ENCODE peak calls at places on chromosomes 1 and 21, in six cellular contexts. M, P, C, Z, O and U are unnamed samples.

GRCh38 chr21:32535616-32536015 is 49.7 kb downstream of the TCP10L start:
- DNase-seq in C (no peak), O (no peak), P (no peak), Z (no peak), M (no peak), U (no peak)

GRCh38 chr1:90745972-90746371 is 28.9 kb upstream of the BARHL2 start:
- DNase-seq in C (no peak), P (no peak), Z (no peak), M (no peak), O (no peak), U (no peak)

GRCh38 chr1:213376862-213377372 is 325.9 kb downstream of the RPS6KC1 start:
- DNase-seq in P (no peak), C (no peak), M (no peak), Z (no peak), O (no peak), U (no peak)

GRCh38 chr1:78419309-78419708 is 71.5 kb upstream of the PTGFR start:
- DNase-seq in M (no peak), Z (peak), P (no peak), O (peak), C (no peak), U (no peak)

GRCh38 chr1:4768553-4768952 is 114.1 kb downstream of the AJAP1 start:
- DNase-seq in Z (no peak), O (no peak), M (no peak), P (no peak), C (no peak), U (no peak)

GRCh38 chr1:6460349-6461236 is 5.4 kb downstream of the TNFRSF25 start:
- DNase-seq in P (no peak), Z (no peak), C (no peak), O (no peak), M (no peak), U (no peak)

GRCh38 chr1:19436716-19437476 is 48.4 kb downstream of the CAPZB start:
- DNase-seq in C (peak), M (peak), Z (no peak), O (no peak), P (peak), U (no peak)

GRCh38 chr1:7209340-7209739 is 424.1 kb downstream of the CAMTA1 start:
- DNase-seq in Z (no peak), P (no peak), C (no peak), M (no peak), O (no peak), U (no peak)

GRCh38 chr1:212225416-212225815 is 59.8 kb upstream of the PPP2R5A start:
- DNase-seq in P (no peak), O (no peak), C (no peak), Z (no peak), M (no peak), U (no peak)

GRCh38 chr1:21517660-21518480 is 8.6 kb downstream of the ALPL start:
- DNase-seq in P (no peak), Z (no peak), C (no peak), M (no peak), O (no peak), U (no peak)

GRCh38 chr1:5093042-5093441 is 438.6 kb downstream of the AJAP1 start:
- DNase-seq in M (no peak), C (no peak), O (no peak), Z (no peak), P (no peak), U (no peak)

GRCh38 chr1:18429654-18430053 is 51.1 kb upstream of the KLHDC7A start:
- DNase-seq in M (no peak), P (no peak), Z (no peak), C (no peak), O (no peak), U (no peak)

GRCh38 chr1:103109291-103109920 is 1.1 kb upstream of the COL11A1 start:
- DNase-seq in Z (no peak), O (no peak), P (no peak), C (no peak), M (no peak), U (peak)

GRCh38 chr1:26225033-26225831 is 8.8 kb upstream of the CEP85 start:
- DNase-seq in M (peak), P (no peak), O (no peak), C (peak), Z (no peak), U (no peak)

GRCh38 chr1:115669002-115669673 is 27.4 kb downstream of the VANGL1 start:
- DNase-seq in Z (no peak), P (peak), M (peak), O (no peak), C (no peak), U (no peak)

GRCh38 chr1:240613353-240614142 is 1.6 kb upstream of the GREM2 start:
- DNase-seq in Z (no peak), C (no peak), O (no peak), P (peak), M (no peak), U (no peak)

GRCh38 chr1:78839704-78840277 is 166.7 kb downstream of the ADGRL4 start:
- DNase-seq in Z (no peak), O (no peak), M (peak), P (peak), C (no peak), U (no peak)

GRCh38 chr21:31905444-31906400 is 32.9 kb downstream of the HUNK start:
- DNase-seq in Z (no peak), P (no peak), M (no peak), O (no peak), C (no peak), U (no peak)

GRCh38 chr1:172252296-172252695 is 168.2 kb upstream of the C1orf105 start:
- DNase-seq in C (no peak), Z (no peak), O (no peak), M (peak), P (no peak), U (no peak)

GRCh38 chr1:19007491-19008441 is 51.3 kb upstream of the IFFO2 start:
- DNase-seq in M (no peak), Z (no peak), O (no peak), C (no peak), P (no peak), U (no peak)

GRCh38 chr1:168903237-168903830 is 174.3 kb upstream of the DPT start:
- DNase-seq in M (no peak), O (no peak), C (no peak), Z (no peak), P (no peak), U (no peak)

GRCh38 chr1:65457868-65458267 is 37.4 kb downstream of the LEPR start:
- DNase-seq in M (no peak), P (no peak), O (no peak), Z (no peak), C (no peak), U (no peak)

GRCh38 chr1:30596470-30596869 is 126.9 kb downstream of the MATN1 start:
- DNase-seq in C (no peak), Z (no peak), O (no peak), M (no peak), P (no peak), U (no peak)

GRCh38 chr1:20209471-20209870 is 23.2 kb upstream of the PLA2G2C start:
- DNase-seq in Z (no peak), M (no peak), O (no peak), P (no peak), C (no peak), U (no peak)

GRCh38 chr1:201707027-201707426 is 121.9 kb upstream of the IPO9 start:
- DNase-seq in O (no peak), Z (no peak), C (no peak), P (no peak), M (no peak), U (no peak)

GRCh38 chr1:36966242-36966641 is 68.1 kb downstream of the GRIK3 start:
- DNase-seq in P (peak), M (peak), Z (no peak), O (no peak), C (no peak), U (no peak)

GRCh38 chr1:182441719-182442118 is 8.2 kb upstream of the RGSL1 start:
- DNase-seq in C (no peak), O (no peak), P (no peak), M (no peak), Z (no peak), U (no peak)

GRCh38 chr1:11030865-11031264 is 16.2 kb downstream of the MASP2 start:
- DNase-seq in P (no peak), O (no peak), C (no peak), M (no peak), Z (no peak), U (no peak)

GRCh38 chr1:152801333-152801732 is 4.8 kb downstream of the LCE1D start:
- DNase-seq in Z (no peak), M (no peak), C (no peak), P (no peak), O (no peak), U (no peak)

GRCh38 chr1:91783423-91784162 is 102.4 kb downstream of the TGFBR3 start:
- DNase-seq in P (no peak), M (no peak), C (no peak), Z (no peak), O (no peak), U (no peak)

GRCh38 chr1:17732475-17732874 is 22.7 kb upstream of the ACTL8 start:
- DNase-seq in O (no peak), P (no peak), Z (no peak), M (peak), C (no peak), U (no peak)

GRCh38 chr1:15432327-15432726 is 5.9 kb upstream of the CTRC start:
- DNase-seq in C (no peak), M (no peak), Z (no peak), P (no peak), O (no peak), U (peak)

GRCh38 chr1:219227731-219228419 is 54.2 kb downstream of the LYPLAL1 start:
- DNase-seq in O (no peak), P (peak), M (no peak), C (no peak), Z (no peak), U (no peak)

GRCh38 chr21:46393941-46394818 is 64.5 kb upstream of the DIP2A start:
- DNase-seq in P (no peak), Z (no peak), M (no peak), C (no peak), O (no peak), U (no peak)

GRCh38 chr21:17802568-17802967 is 16.6 kb downstream of the C21orf91 start:
- DNase-seq in O (no peak), Z (no peak), P (no peak), C (no peak), M (peak), U (no peak)

DNA sequence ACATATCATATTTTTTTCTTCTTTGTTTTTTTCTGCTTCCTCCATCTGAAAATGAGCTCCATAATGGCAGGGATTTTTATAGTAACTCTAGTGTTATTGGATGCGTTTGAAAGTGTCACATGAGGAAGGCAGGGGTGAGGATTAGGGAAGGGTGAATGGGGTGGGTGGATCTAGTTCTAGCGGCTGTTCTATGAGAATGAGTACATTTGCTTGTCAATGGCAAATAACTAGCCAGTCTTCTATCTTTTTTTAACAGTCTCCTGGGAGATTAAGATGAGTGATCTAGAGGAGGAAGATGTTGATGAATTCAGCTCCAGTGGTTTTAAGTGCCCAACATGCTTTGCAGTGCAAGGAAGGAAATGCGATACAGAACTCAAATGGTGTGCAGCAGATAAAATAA is 5.8 kb downstream of the OR14I1 start:
- DNase-seq in M (no peak), Z (no peak), P (peak), O (no peak), C (no peak), U (no peak)
- TF ChIP-seq CTCF in M (no peak), Z (no peak), P (no peak), O (no peak), C (no peak), U (no peak)

GRCh38 chr21:39388038-39388810 is 39.3 kb upstream of the HMGN1 start:
- DNase-seq in C (peak), P (peak), O (no peak), Z (peak), M (peak), U (peak)

GRCh38 chr21:39387461-39388037 is 38.7 kb upstream of the HMGN1 start:
- DNase-seq in Z (peak), M (peak), P (peak), O (no peak), C (peak), U (peak)

GRCh38 chr21:39385299-39386145 is 36.6 kb upstream of the HMGN1 start:
- DNase-seq in C (peak), M (peak), P (peak), Z (peak), O (no peak), U (peak)

GRCh38 chr21:39386194-39386593 is 37.3 kb upstream of the HMGN1 start:
- DNase-seq in Z (no peak), P (peak), O (no peak), M (no peak), C (no peak), U (no peak)

DNA sequence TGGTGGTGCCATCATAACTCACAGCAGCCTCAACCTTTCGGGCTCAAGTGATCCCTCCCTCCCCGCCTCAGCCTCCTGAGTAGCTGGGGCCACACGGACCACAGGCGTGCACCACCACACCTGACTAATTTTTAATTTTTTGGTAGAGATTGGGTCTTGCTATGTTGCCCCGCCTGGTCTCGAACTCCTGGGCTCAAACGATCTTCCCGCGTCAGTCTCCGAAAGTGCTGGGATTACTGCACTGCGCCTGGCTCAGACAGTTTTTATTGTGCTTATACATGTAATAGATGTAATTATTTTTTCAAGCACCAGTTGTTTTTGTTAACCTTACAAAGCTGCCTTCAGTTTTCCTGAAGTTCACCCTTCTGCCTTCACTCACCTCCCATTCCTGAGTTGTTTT is 38.0 kb upstream of the HMGN1 start:
- DNase-seq in C (no peak), O (no peak), M (no peak), P (no peak), Z (no peak), U (no peak)
- H3K4me3 ChIP-seq in C (peak), O (no peak), M (no peak), P (peak), Z (no peak), U (no peak)

DNA sequence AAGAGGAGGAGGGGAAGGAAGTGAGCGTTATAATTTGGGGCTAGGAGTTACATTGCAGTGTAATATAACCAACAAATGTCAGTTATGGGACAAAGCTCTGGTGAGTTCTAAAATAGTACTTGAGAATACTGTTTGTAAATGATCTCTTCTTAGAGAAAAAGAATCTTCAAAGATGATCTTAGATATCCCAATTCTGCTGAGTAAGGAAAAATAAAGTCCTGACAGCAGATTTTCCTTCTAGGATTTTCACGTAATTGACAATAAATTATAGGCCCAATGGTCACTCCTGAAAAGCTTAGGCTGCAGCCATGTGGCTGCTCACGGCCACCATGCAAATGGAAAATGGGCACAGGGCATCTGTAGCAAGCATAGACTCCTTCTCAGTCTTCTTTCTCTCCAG is 241.6 kb downstream of the SIPA1L2 start:
- DNase-seq in C (no peak), M (no peak), O (no peak), P (no peak), Z (no peak), U (no peak)
- TF ChIP-seq CTCF in C (no peak), M (no peak), O (no peak), P (no peak), Z (no peak), U (no peak)

DNA sequence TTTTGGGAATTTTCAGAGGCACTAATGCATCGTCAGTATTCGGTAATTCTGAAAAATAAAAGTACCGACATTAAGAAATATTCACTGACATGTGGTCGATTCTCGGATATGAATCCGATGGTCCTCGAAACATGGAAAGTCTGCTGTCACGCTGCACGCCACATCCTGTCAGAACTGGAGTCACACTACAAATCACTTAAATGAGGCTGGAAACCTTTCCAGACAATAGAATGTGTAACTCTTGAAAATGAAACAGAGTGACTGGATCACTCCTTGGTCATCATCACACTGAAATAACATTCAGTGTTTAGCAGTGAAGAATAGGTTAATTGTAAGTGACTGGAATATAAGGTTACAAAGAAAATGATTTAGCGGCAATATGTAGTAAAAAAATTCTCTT is 620.1 kb upstream of the ADAMTS5 start:
- DNase-seq in C (no peak), P (no peak), Z (no peak), M (no peak), O (no peak), U (no peak)
- H3K4me3 ChIP-seq in C (no peak), P (no peak), Z (peak), M (peak), O (no peak), U (no peak)

GRCh38 chr1:33099290-33100118 is 18.6 kb downstream of the AZIN2 start:
- DNase-seq in Z (peak), P (peak), M (peak), C (no peak), O (peak), U (peak)
- TF ChIP-seq CTCF in Z (peak), P (peak), M (peak), C (no peak), O (peak), U (peak)

GRCh38 chr1:85575363-85575995 is 5.1 kb upstream of the CCN1 start:
- DNase-seq in C (no peak), Z (no peak), O (no peak), P (no peak), M (no peak), U (no peak)
- H3K4me3 ChIP-seq in C (no peak), Z (peak), O (peak), P (no peak), M (no peak), U (peak)

DNA sequence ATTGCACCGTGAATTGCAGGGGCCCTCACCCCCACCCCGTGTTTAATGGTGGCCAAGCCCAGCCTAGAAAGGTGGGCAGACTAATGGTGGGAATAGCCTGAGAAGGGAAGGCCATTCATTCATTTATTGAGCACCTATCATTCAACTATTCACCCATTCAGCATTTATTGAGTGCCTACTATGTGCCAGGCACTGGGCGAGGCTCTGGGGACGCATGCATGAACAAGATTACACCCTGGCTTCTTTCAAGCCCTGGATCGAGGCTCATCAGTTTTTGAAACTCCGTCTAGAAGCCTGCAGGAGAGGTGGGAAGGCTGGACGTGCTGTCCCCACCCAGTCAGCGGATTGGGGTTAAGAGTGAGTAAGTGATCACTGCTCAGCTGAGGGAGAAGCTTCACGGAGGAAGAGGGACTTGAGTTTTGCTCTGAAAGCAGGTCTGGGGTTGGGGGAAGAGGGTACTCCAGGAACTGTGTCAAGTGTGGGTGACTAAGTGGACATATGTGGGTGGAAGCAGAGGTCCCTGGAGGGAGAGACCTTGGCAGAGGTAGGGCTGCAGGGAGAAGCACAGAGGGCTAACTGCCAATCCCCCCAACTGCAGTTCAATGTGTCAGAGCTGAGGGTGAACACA is 35.6 kb downstream of the MEF2D start:
- DNase-seq in Z (no peak), O (no peak), M (peak), P (no peak), C (no peak), U (no peak)
- TF ChIP-seq CTCF in Z (no peak), O (no peak), M (no peak), P (no peak), C (no peak), U (no peak)

GRCh38 chr1:2300004-2300771 is 72.1 kb downstream of the SKI start:
- DNase-seq in Z (no peak), O (no peak), P (peak), C (no peak), M (no peak), U (no peak)

GRCh38 chr1:2301607-2302291 is 73.6 kb downstream of the SKI start:
- DNase-seq in Z (no peak), C (no peak), P (no peak), O (no peak), M (no peak), U (no peak)

GRCh38 chr1:2298685-2299673 is 70.9 kb downstream of the SKI start:
- DNase-seq in Z (no peak), M (no peak), O (no peak), C (peak), P (no peak), U (no peak)

GRCh38 chr1:2302292-2302925 is 74.3 kb downstream of the SKI start:
- DNase-seq in C (no peak), O (no peak), Z (no peak), M (no peak), P (no peak), U (no peak)

DNA sequence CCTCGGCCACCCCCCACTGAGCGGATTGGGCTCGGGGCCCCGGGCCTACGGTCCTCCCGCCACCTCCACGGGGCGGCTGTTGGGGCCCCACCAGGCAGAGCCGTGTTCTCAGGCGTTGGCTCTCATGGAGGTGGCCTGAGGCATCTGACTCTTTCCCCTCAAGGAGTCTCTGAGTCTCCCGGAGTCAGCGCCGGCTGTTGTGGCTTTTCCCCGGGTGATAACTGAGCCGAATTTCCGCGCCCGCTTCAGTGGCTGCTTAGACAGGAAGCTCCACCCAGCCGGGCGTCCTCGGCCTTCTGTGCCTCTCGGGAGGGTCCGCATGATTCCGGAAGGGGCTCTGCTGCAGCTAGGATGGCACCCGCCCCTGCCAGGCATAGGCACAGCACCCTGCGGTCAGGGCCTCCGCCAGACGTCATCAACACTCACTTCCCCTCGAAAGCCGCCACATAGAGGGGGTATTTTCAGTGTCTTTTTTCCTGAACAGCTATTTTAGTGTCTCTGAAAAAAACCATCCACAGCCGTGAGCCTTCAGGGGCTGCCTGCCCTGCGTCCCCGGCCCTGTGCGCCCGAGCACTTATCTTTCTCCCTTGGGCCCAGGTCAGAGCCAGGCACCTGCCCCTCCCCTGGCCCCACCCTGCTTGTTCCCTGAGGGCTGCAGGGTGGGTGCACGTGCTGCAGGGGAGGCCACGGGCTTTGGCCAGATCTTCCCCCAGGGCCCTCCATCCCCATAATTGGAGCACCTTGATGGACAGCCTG is 72.9 kb downstream of the SKI start:
- DNase-seq in Z (no peak), O (no peak), M (peak), P (peak), C (peak), U (no peak)
- H3K4me3 ChIP-seq in Z (no peak), O (no peak), M (no peak), P (no peak), C (peak), U (no peak)